ENCODE peak calls at places on chromosomes 2 and 18, in seven cellular contexts. M, V, Q, H, I, S and W are unnamed samples.

GRCh38 chr2:37143986-37144385 is 12.8 kb downstream of the EIF2AK2 start:
- DNase-seq in M (peak), V (no peak), Q (no peak), H (no peak), I (no peak), S (no peak), W (no peak)

GRCh38 chr2:216909541-216910175 is 49.8 kb upstream of the TNP1 start:
- DNase-seq in M (no peak), V (no peak), Q (no peak), H (no peak), I (no peak), S (no peak), W (no peak)

GRCh38 chr18:62566199-62566598 is 43.4 kb downstream of the ZCCHC2 start:
- DNase-seq in M (no peak), V (no peak), Q (peak), H (no peak), I (no peak), S (peak), W (no peak)

GRCh38 chr2:202653890-202654289 is 19.1 kb downstream of the FAM117B start:
- DNase-seq in M (no peak), V (no peak), Q (no peak), H (no peak), I (no peak), S (no peak), W (no peak)

GRCh38 chr18:42157420-42157819 is 202.4 kb downstream of the PIK3C3 start:
- DNase-seq in M (no peak), V (no peak), Q (no peak), H (peak), I (no peak), S (no peak), W (no peak)

GRCh38 chr2:39728941-39729351 is 50.1 kb downstream of the THUMPD2 start:
- DNase-seq in M (peak), V (no peak), Q (peak), H (peak), I (peak), S (peak), W (peak)

GRCh38 chr18:26574958-26575864 is 26.9 kb upstream of the KCTD1 start:
- DNase-seq in M (peak), V (no peak), Q (peak), H (peak), I (peak), S (peak), W (no peak)

GRCh38 chr2:28452534-28453081 is 43.3 kb upstream of the PLB1 start:
- DNase-seq in M (peak), V (peak), Q (peak), H (peak), I (peak), S (peak), W (peak)

GRCh38 chr2:19864369-19864768 is 37.4 kb downstream of the TTC32 start:
- DNase-seq in M (no peak), V (no peak), Q (no peak), H (no peak), I (no peak), S (no peak), W (no peak)

GRCh38 chr2:209189893-209190292 is 234.0 kb upstream of the MAP2 start:
- DNase-seq in M (no peak), V (no peak), Q (no peak), H (no peak), I (no peak), S (no peak), W (no peak)

GRCh38 chr2:27308359-27308875 is at the start of gene UCN:
- DNase-seq in M (peak), V (no peak), Q (peak), H (peak), I (peak), S (no peak), W (no peak)

GRCh38 chr2:27148801-27149439 is at the start of gene TCF23:
- DNase-seq in M (no peak), V (no peak), Q (no peak), H (no peak), I (no peak), S (no peak), W (no peak)

GRCh38 chr18:67525328-67526110 is 9.0 kb upstream of the DSEL start:
- DNase-seq in M (peak), V (no peak), Q (no peak), H (no peak), I (peak), S (peak), W (no peak)

GRCh38 chr2:109369671-109370191 is 240.7 kb downstream of the SH3RF3 start:
- DNase-seq in M (no peak), V (no peak), Q (no peak), H (no peak), I (no peak), S (no peak), W (no peak)

DNA sequence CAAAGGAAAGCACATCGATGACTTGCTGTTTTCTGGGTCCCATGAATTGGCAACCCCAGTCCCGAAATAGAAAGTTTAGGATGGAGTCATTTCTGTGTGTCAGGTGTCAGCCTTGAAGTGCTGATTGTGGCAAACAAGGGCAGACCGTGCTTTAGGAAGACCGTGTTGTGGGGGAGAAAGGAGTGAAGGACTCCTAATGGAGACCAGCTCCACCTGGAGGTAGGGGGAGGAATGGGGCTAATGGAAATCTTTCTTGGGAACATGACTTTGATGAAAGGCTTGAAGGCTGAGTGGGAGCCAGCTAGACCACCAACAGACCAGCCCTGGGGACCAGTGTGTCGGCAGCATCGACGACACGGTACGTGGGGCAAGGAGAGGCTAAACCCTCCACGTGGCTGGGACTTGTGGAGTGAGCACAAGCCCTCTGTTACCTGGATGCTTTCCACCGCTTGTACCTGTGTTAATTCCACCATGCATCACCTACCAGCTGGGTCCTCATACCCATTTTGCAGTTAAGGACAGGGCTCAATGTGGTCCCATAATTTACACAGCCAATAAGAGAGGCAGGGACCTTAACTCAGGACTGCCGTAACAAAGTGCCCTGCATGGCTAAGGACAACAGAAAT is 104.2 kb downstream of the SH3BP4 start:
- DNase-seq in M (peak), V (no peak), Q (peak), H (peak), I (no peak), S (peak), W (no peak)
- TF ChIP-seq CTCF in M (peak), V (peak), Q (peak), H (peak), I (peak), S (peak), W (no peak)

GRCh38 chr2:192448881-192449280 is 254.1 kb upstream of the TMEFF2 start:
- DNase-seq in M (no peak), V (no peak), Q (no peak), H (no peak), I (no peak), S (no peak), W (no peak)

DNA sequence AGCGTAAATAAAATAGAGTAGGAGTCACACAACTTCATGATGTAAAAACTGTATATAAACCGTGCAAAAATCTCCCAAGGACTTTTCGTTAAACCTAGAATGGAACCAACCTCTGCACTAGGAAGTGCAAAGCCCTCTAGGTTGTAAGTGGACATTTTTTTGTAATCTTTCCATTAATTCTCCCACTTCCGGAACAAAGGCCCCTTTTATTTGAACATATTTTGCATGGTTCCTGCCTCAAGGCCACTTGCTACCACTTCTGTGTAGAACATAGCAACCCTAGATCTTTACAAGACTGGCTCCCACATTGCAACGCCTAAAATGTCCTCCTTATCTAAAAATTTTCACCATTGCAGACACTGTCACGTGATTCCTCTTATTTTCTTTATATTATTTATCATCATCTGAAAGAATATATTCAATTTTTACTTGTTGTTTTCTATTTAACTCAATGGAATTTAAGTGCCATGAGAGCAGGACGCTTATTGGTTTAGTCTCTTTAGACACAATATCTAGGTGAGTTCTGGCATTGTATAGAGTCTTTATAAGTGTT is 249.6 kb upstream of the TMEFF2 start:
- DNase-seq in M (no peak), V (no peak), Q (no peak), H (no peak), I (no peak), S (no peak), W (no peak)
- TF ChIP-seq CTCF in M (no peak), V (no peak), Q (no peak), H (no peak), I (no peak), S (no peak), W (no peak)

GRCh38 chr2:9114457-9114856 is 92.2 kb upstream of the ASAP2 start:
- DNase-seq in M (no peak), V (no peak), Q (no peak), H (no peak), I (no peak), S (no peak), W (no peak)
- TF ChIP-seq CTCF in M (no peak), V (no peak), Q (no peak), H (no peak), I (no peak), S (no peak), W (no peak)

GRCh38 chr2:102070058-102070642 is 72.4 kb upstream of the IL1R1 start:
- DNase-seq in M (peak), V (no peak), Q (no peak), H (no peak), I (no peak), S (peak), W (no peak)
- TF ChIP-seq CTCF in M (no peak), V (no peak), Q (no peak), H (no peak), I (no peak), S (peak), W (no peak)

DNA sequence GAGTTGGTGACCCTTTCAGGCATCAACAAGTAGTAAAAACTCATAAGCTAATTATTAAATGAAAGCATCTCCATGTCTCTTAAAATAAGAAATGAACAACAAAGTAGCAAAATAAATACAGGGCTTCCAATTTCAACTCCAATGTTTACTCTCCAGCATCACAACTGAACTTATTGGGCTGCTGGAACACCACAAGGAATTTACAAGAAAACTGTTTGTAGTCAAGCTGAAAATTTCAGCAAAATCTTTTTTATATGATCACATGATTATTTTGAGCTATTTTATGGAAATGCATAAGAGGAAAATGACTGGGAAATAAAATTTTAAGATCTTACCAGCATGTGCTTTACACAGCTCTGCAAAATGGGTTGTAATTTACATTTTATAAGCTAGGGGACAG is 28.1 kb downstream of the COBLL1 start:
- DNase-seq in M (no peak), V (no peak), Q (no peak), H (no peak), I (no peak), S (no peak), W (no peak)
- TF ChIP-seq CTCF in M (no peak), V (no peak), Q (no peak), H (no peak), I (no peak), S (no peak), W (no peak)

GRCh38 chr2:1014802-1015201 is 64.2 kb downstream of the SNTG2 start:
- DNase-seq in M (no peak), V (no peak), Q (no peak), H (no peak), I (no peak), S (no peak), W (no peak)
- TF ChIP-seq CTCF in M (no peak), V (no peak), Q (no peak), H (no peak), I (no peak), S (no peak), W (no peak)